ENCODE peak calls at places on chromosome 18, in seven cellular contexts. A is IMR-90, W is H1, R is H9, N is trophoblast cell, Y is mesendoderm, B is neuronal stem cell. F is an unnamed sample.

GRCh38 chr18:36441426-36441870 is 143.9 kb downstream of the FHOD3 start:
- DNase-seq in Y (no peak), N (peak; percentile 13), W (no peak), A (no peak), B (no peak), R (no peak), F (no peak)

GRCh38 chr18:59907172-59907571 is 7.4 kb downstream of the PMAIP1 start:
- DNase-seq in Y (no peak), A (no peak), B (no peak), N (no peak), R (no peak), W (no peak), F (peak; percentile 60)

GRCh38 chr18:31274915-31275314 is 43.0 kb upstream of the DSG1 start:
- DNase-seq in N (no peak), A (no peak), W (no peak), R (no peak), B (no peak), Y (no peak), F (peak; percentile 10)

GRCh38 chr18:59233017-59233410 is 13.1 kb downstream of the GRP start:
- DNase-seq in Y (no peak), B (no peak), R (no peak), W (no peak), A (no peak), N (peak; percentile 8), F (no peak)

GRCh38 chr18:2715990-2716389 is 60.5 kb downstream of the SMCHD1 start:
- DNase-seq in B (no peak), A (peak; percentile 68), W (no peak), Y (no peak), N (no peak), R (no peak), F (peak; percentile 62)

GRCh38 chr18:23837591-23837990 is 148.3 kb downstream of the LAMA3 start:
- DNase-seq in N (peak; percentile 29), B (no peak), A (peak; percentile 86), R (no peak), Y (peak; percentile 74), W (no peak), F (peak; percentile 78)

GRCh38 chr18:3652380-3653262 is 202.6 kb downstream of the TGIF1 start:
- DNase-seq in A (peak; percentile 99), B (no peak), W (peak; percentile 51), Y (peak; percentile 97), R (peak; percentile 49), N (peak; percentile 94), F (peak; percentile 99)

GRCh38 chr18:3015203-3015590 is 2.3 kb upstream of the LPIN2 start:
- DNase-seq in R (no peak), N (peak; percentile 44), A (peak; percentile 84), W (no peak), B (no peak), Y (peak; percentile 21), F (peak; percentile 93)

GRCh38 chr18:23401400-23402347 is 51.4 kb upstream of the RIOK3 start:
- DNase-seq in R (peak; percentile 67), B (peak; percentile 59), Y (peak; percentile 89), A (peak; percentile 73), W (no peak), N (no peak), F (peak; percentile 88)

GRCh38 chr18:61464551-61465102 is 131.4 kb downstream of the CDH20 start:
- DNase-seq in N (no peak), Y (no peak), W (no peak), A (no peak), R (no peak), B (no peak), F (no peak)

GRCh38 chr18:75158465-75159237 is 50.3 kb downstream of the PTGR3 start:
- DNase-seq in W (no peak), A (no peak), Y (no peak), B (no peak), R (no peak), N (no peak), F (no peak)

GRCh38 chr18:9132628-9133027 is 4.0 kb upstream of the ANKRD12 start:
- DNase-seq in B (no peak), N (no peak), A (no peak), R (no peak), Y (no peak), W (no peak), F (no peak)

GRCh38 chr18:56322403-56322802 is 316.0 kb downstream of the TXNL1 start:
- DNase-seq in R (no peak), B (peak; percentile 8), A (no peak), Y (no peak), N (no peak), W (no peak), F (no peak)

GRCh38 chr18:58254873-58255511 is 211.0 kb downstream of the NEDD4L start:
- DNase-seq in W (no peak), N (no peak), R (peak; percentile 74), B (no peak), Y (peak; percentile 63), A (peak; percentile 51), F (peak; percentile 80)

GRCh38 chr18:48713302-48713701 is 174.5 kb downstream of the CTIF start:
- DNase-seq in Y (no peak), A (no peak), N (no peak), B (no peak), W (no peak), R (no peak), F (no peak)

GRCh38 chr18:12296087-12296403 is 12.0 kb upstream of the TUBB6 start:
- DNase-seq in Y (no peak), N (no peak), B (no peak), W (no peak), A (peak; percentile 33), R (no peak), F (peak; percentile 80)

GRCh38 chr18:52701219-52701935 is 361.4 kb downstream of the DCC start:
- DNase-seq in W (no peak), B (no peak), N (no peak), Y (no peak), A (no peak), R (no peak), F (no peak)

GRCh38 chr18:10343778-10344177 is 110.7 kb upstream of the APCDD1 start:
- DNase-seq in B (no peak), W (no peak), R (no peak), Y (no peak), N (no peak), A (no peak), F (no peak)

GRCh38 chr18:53886066-53886465 is 338.4 kb downstream of the MBD2 start:
- DNase-seq in B (no peak), W (no peak), A (no peak), N (no peak), R (no peak), Y (no peak), F (no peak)
- H2BK120ac ChIP-seq in B (no peak overlapping the region), W (no peak overlapping the region), A (no peak overlapping the region), N (no peak overlapping the region), R (no peak overlapping the region), Y (no peak overlapping the region), F (no peak overlapping the region)

GRCh38 chr18:393558-393957 is 106.9 kb downstream of the COLEC12 start:
- DNase-seq in R (no peak), W (no peak), N (no peak), A (no peak), B (no peak), Y (no peak), F (no peak)
- H2BK120ac ChIP-seq in R (no peak overlapping the region), W (no peak overlapping the region), N (no peak overlapping the region), A (no peak overlapping the region), B (no peak overlapping the region), Y (no peak overlapping the region), F (no peak overlapping the region)

GRCh38 chr18:69491576-69491975 is 90.9 kb downstream of the DOK6 start:
- DNase-seq in N (no peak), R (no peak), B (no peak), A (no peak), Y (no peak), W (no peak), F (peak; percentile 17)
- H2BK120ac ChIP-seq in N (no peak overlapping the region), R (no peak overlapping the region), B (no peak overlapping the region), A (no peak overlapping the region), Y (no peak overlapping the region), W (no peak overlapping the region), F (no peak overlapping the region)

GRCh38 chr18:5817821-5818220 is 77.5 kb downstream of the TMEM200C start:
- DNase-seq in N (no peak), W (no peak), Y (no peak), R (no peak), B (no peak), A (no peak), F (no peak)
- H2BK120ac ChIP-seq in N (no peak overlapping the region), W (no peak overlapping the region), Y (no peak overlapping the region), R (no peak overlapping the region), B (no peak overlapping the region), A (no peak overlapping the region), F (no peak overlapping the region)

GRCh38 chr18:39450958-39451357 is 1885.4 kb upstream of the CELF4 start:
- DNase-seq in W (no peak), R (no peak), A (no peak), B (no peak), N (no peak), Y (no peak), F (no peak)

GRCh38 chr18:39453882-39454281 is 1888.3 kb upstream of the CELF4 start:
- DNase-seq in B (no peak), Y (peak; percentile 24), W (no peak), R (no peak), N (no peak), A (peak; percentile 65), F (peak; percentile 74)

GRCh38 chr18:39455300-39455699 is 1889.7 kb upstream of the CELF4 start:
- DNase-seq in B (no peak), A (peak; percentile 66), W (no peak), N (no peak), R (no peak), Y (no peak), F (peak; percentile 26)

GRCh38 chr18:39453356-39453755 is 1887.8 kb upstream of the CELF4 start:
- DNase-seq in N (no peak), A (no peak), W (no peak), R (no peak), B (no peak), Y (no peak), F (peak; percentile 8)

DNA sequence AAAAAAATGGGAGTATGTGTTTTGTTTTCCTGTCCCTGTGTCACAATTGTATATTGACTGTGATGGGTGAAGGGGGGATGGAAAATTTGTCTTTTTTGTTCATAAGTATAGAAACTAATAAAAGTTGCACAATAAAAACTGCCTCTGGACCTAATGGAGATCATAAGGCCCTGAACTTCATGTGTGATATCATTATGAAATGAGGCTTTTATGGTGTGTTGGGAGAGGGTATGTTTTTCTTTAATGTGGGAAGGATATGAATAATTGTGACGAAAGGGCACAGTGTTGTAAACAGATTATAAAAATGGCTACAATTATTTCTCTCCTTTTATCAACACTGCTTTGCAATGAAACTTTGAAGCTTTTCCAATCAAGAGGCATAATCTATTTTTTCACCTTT is 1889.3 kb upstream of the CELF4 start:
- DNase-seq in A (no peak), Y (no peak), W (no peak), R (no peak), B (no peak), N (no peak), F (no peak)
- H2BK120ac ChIP-seq in A (peak overlapping the region; percentile 14), Y (no peak overlapping the region), W (no peak overlapping the region), R (no peak overlapping the region), B (no peak overlapping the region), N (no peak overlapping the region), F (no peak overlapping the region)

DNA sequence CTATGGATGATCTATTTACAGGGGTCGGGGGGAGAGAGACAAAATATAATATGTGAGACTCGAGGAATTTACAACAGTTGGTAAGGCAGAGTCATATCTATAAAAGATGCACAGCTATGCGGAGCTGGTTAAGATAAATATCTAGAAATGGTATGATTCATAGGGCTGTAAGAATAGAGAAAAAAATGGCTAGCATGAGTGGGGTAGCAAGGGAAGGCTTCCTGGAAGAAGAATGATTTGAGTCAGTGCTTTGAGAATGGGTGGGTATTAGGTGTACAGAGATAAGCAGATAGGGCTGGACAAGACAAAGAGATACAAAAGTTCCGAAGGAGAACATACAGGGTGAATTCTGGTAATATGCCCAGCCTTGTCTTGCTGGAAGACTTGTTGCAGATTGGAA is 291.5 kb upstream of the CCDC68 start:
- DNase-seq in Y (no peak), N (peak; percentile 58), A (peak; percentile 69), W (no peak), R (no peak), B (no peak), F (no peak)
- H2BK120ac ChIP-seq in Y (no peak overlapping the region), N (no peak overlapping the region), A (no peak overlapping the region), W (no peak overlapping the region), R (no peak overlapping the region), B (no peak overlapping the region), F (no peak overlapping the region)